ENCODE peak calls at places on chromosomes 16 and 17, in nine cellular contexts. J is thyroid gland; G is left ventricle myocardium inferior; W is breast epithelium; A is HCT116; D is sigmoid colon; Y is Caco-2; S is lower lobe of right lung; H is CD8-positive, alpha-beta T cell. F is an unnamed sample.

GRCh38 chr16:72808754-72809153 is 239.2 kb downstream of the ZFHX3 start:
- DNase-seq in J (no peak), G (no peak), W (no peak), A (no peak), D (no peak), Y (no peak), S (no peak), H (no peak), F (no peak)

GRCh38 chr16:84281077-84281476 is 13.6 kb upstream of the WFDC1 start:
- DNase-seq in J (no peak), G (no peak), W (no peak), A (peak; percentile 78), D (no peak), Y (no peak), S (no peak), H (no peak), F (no peak)

GRCh38 chr16:57797526-57798266 is 4.6 kb downstream of the KIFC3 start:
- DNase-seq in J (peak; percentile 91), G (no peak), W (peak; percentile 79), A (no peak), D (no peak), Y (peak; percentile 96), S (peak; percentile 80), H (no peak), F (peak; percentile 92)

GRCh38 chr16:48687421-48688038 is 77.5 kb upstream of the N4BP1 start:
- DNase-seq in J (peak; percentile 66), G (peak; percentile 32), W (peak; percentile 18), A (peak; percentile 60), D (no peak), Y (peak; percentile 62), S (peak; percentile 52), H (no peak), F (peak; percentile 63)

GRCh38 chr16:1159973-1160772 is 7.3 kb downstream of the CACNA1H start:
- DNase-seq in J (peak; percentile 90), G (peak; percentile 80), W (peak; percentile 24), A (no peak), D (peak; percentile 94), Y (peak; percentile 55), S (no peak), H (no peak), F (peak; percentile 79)

GRCh38 chr17:57751348-57751970 is 6.4 kb upstream of the CCDC182 start:
- DNase-seq in J (no peak), G (no peak), W (no peak), A (no peak), D (no peak), Y (no peak), S (no peak), H (no peak), F (no peak)

GRCh38 chr17:60260540-60260939 is 110.8 kb downstream of the CA4 start:
- DNase-seq in J (no peak), G (no peak), W (no peak), A (no peak), D (no peak), Y (no peak), S (no peak), H (no peak), F (no peak)

GRCh38 chr16:57462209-57462977 is at the start of gene POLR2C:
- DNase-seq in J (peak; percentile 89), G (peak; percentile 89), W (peak; percentile 78), A (peak; percentile 72), D (peak; percentile 93), Y (peak; percentile 88), S (peak; percentile 94), H (peak; percentile 90), F (peak; percentile 91)

GRCh38 chr17:352421-353212 is at the start of gene RPH3AL:
- DNase-seq in J (peak; percentile 91), G (no peak), W (peak; percentile 30), A (peak; percentile 36), D (no peak), Y (peak; percentile 94), S (peak; percentile 87), H (no peak), F (peak; percentile 93)

GRCh38 chr17:28612936-28613872 is 781 bp downstream of the RSKR start:
- DNase-seq in J (peak; percentile 49), G (no peak), W (no peak), A (no peak), D (no peak), Y (peak; percentile 50), S (no peak), H (peak; percentile 7), F (peak; percentile 57)

GRCh38 chr17:73066148-73066884 is 26.2 kb downstream of the SLC39A11 start:
- DNase-seq in J (no peak), G (no peak), W (no peak), A (no peak), D (no peak), Y (peak; percentile 21), S (no peak), H (no peak), F (no peak)

GRCh38 chr16:87966685-87967185 is 15.5 kb downstream of the BANP start:
- DNase-seq in J (peak; percentile 81), G (no peak), W (no peak), A (no peak), D (peak; percentile 73), Y (no peak), S (peak; percentile 68), H (no peak), F (no peak)

GRCh38 chr16:19521471-19522368 is at the start of gene GDE1:
- DNase-seq in J (peak; percentile 96), G (peak; percentile 96), W (peak; percentile 91), A (peak; percentile 69), D (peak; percentile 97), Y (peak; percentile 93), S (peak; percentile 96), H (peak; percentile 92), F (peak; percentile 96)

GRCh38 chr17:69907081-69907847 is 167.8 kb upstream of the KCNJ16 start:
- DNase-seq in J (no peak), G (no peak), W (no peak), A (no peak), D (no peak), Y (no peak), S (no peak), H (no peak), F (no peak)

GRCh38 chr16:3180445-3180878 is 7.5 kb upstream of the OR1F1 start:
- DNase-seq in J (no peak), G (no peak), W (no peak), A (no peak), D (peak; percentile 57), Y (no peak), S (no peak), H (no peak), F (no peak)

GRCh38 chr16:67442581-67443255 is 11.8 kb downstream of the HSD11B2 start:
- DNase-seq in J (peak; percentile 96), G (no peak), W (no peak), A (no peak), D (no peak), Y (no peak), S (no peak), H (no peak), F (no peak)

GRCh38 chr16:648071-648785 is 937 bp upstream of the WDR90 start:
- DNase-seq in J (peak; percentile 76), G (no peak), W (no peak), A (no peak), D (no peak), Y (no peak), S (peak; percentile 70), H (no peak), F (peak; percentile 92)

GRCh38 chr16:2428051-2428786 is 1.0 kb upstream of the CCNF start:
- DNase-seq in J (peak; percentile 32), G (no peak), W (no peak), A (no peak), D (peak; percentile 67), Y (peak; percentile 75), S (no peak), H (no peak), F (peak; percentile 44)

GRCh38 chr17:76709077-76709950 is 1.5 kb downstream of the MXRA7 start:
- DNase-seq in J (peak; percentile 91), G (peak; percentile 92), W (peak; percentile 63), A (no peak), D (peak; percentile 96), Y (no peak), S (peak; percentile 68), H (no peak), F (peak; percentile 83)

GRCh38 chr17:32497431-32498205 is 10.8 kb downstream of the CDK5R1 start:
- DNase-seq in J (no peak), G (no peak), W (no peak), A (no peak), D (peak; percentile 49), Y (no peak), S (no peak), H (no peak), F (no peak)

GRCh38 chr17:5464717-5465507 is 3.9 kb downstream of the DHX33 start:
- DNase-seq in J (no peak), G (no peak), W (no peak), A (no peak), D (no peak), Y (no peak), S (no peak), H (no peak), F (no peak)

GRCh38 chr16:81238296-81239011 is at the start of gene BCO1:
- DNase-seq in J (no peak), G (no peak), W (no peak), A (no peak), D (no peak), Y (no peak), S (no peak), H (no peak), F (peak; percentile 66)

GRCh38 chr17:63477471-63478440 is 895 bp downstream of the ACE start:
- DNase-seq in J (no peak), G (no peak), W (no peak), A (no peak), D (no peak), Y (no peak), S (no peak), H (no peak), F (no peak)
- TF ChIP-seq CTCF in J (no peak), G (no peak), W (no peak), A (no peak), D (no peak), Y (no peak), S (no peak), H (no peak), F (no peak)

GRCh38 chr17:44137891-44138709 is 3.6 kb upstream of the HROB start:
- DNase-seq in J (peak; percentile 89), G (peak; percentile 63), W (peak; percentile 78), A (peak; percentile 95), D (peak; percentile 94), Y (peak; percentile 92), S (peak; percentile 73), H (no peak), F (peak; percentile 81)
- H3K4me1 ChIP-seq in J (peaks cover 17% of the 10 kb centered on the region), G (peaks cover 24% of the 10 kb centered on the region), W (peaks cover 16% of the 10 kb centered on the region), A (peaks cover 38% of the 10 kb centered on the region), D (peaks cover 21% of the 10 kb centered on the region), Y (peaks cover 17% of the 10 kb centered on the region), S (peaks cover 16% of the 10 kb centered on the region), H (peaks cover 11% of the 10 kb centered on the region), F (peaks cover 29% of the 10 kb centered on the region)

DNA sequence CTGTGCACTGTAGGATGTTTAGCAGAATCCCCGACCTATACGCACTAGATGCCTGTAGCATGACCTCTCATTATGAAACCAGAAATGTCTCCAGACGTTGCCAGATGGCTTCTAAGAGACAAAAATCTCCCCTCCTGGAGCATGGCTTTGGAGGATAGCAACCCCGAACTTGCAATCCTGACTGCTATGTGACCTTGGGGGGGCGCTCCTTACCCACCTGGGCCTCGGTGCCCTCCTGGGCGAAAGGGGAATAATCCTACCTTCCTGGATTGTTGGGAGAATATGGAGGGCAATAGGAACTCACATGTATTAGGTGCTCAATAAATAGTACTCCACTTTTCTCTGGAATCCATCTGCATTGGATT is 8.1 kb downstream of the MRM1 start:
- DNase-seq in J (no peak), G (no peak), W (no peak), A (no peak), D (no peak), Y (no peak), S (no peak), H (no peak), F (no peak)
- TF ChIP-seq CTCF in J (no peak), G (no peak), W (no peak), A (no peak), D (no peak), Y (no peak), S (no peak), H (no peak), F (no peak)

GRCh38 chr16:69328854-69329316 is 1.5 kb downstream of the PDF start:
- DNase-seq in J (no peak), G (no peak), W (no peak), A (no peak), D (peak; percentile 39), Y (peak; percentile 12), S (no peak), H (no peak), F (no peak)
- H3K4me1 ChIP-seq in J (peaks cover 40% of the 10 kb centered on the region), G (peaks cover 72% of the 10 kb centered on the region), W (peaks cover 12% of the 10 kb centered on the region), A (peaks cover 33% of the 10 kb centered on the region), D (peaks cover 60% of the 10 kb centered on the region), Y (peaks cover 29% of the 10 kb centered on the region), S (peaks cover 40% of the 10 kb centered on the region), H (peaks cover 36% of the 10 kb centered on the region), F (peaks cover 64% of the 10 kb centered on the region)

F was measured in body of pancreas.